ENCODE peak calls at places on chromosomes 12 and 14, in seven cellular contexts. One of them, this sample, is unnamed.

GRCh38 chr12:122094261-122094734 is 15.7 kb downstream of the MLXIP start:
- DNase-seq in A549: no peak
- DNase-seq in ovary: no peak
- DNase-seq in IMR-90: no peak
- DNase-seq in heart left ventricle: no peak
- DNase-seq in esophagus squamous epithelium: no peak
- DNase-seq in right lobe of liver: no peak
- DNase-seq in this sample: peak

GRCh38 chr12:94186461-94187237 is 38.3 kb downstream of the PLXNC1 start:
- DNase-seq in A549: no peak
- DNase-seq in ovary: peak
- DNase-seq in IMR-90: peak
- DNase-seq in heart left ventricle: peak
- DNase-seq in esophagus squamous epithelium: no peak
- DNase-seq in right lobe of liver: no peak
- DNase-seq in this sample: peak

GRCh38 chr12:9064815-9065606 is 50.7 kb downstream of the A2M start:
- DNase-seq in A549: peak
- DNase-seq in ovary: peak
- DNase-seq in IMR-90: no peak
- DNase-seq in heart left ventricle: peak
- DNase-seq in esophagus squamous epithelium: no peak
- DNase-seq in right lobe of liver: peak
- DNase-seq in this sample: peak

GRCh38 chr12:117874842-117875434 is 93.9 kb downstream of the KSR2 start:
- DNase-seq in A549: peak
- DNase-seq in ovary: peak
- DNase-seq in IMR-90: peak
- DNase-seq in heart left ventricle: peak
- DNase-seq in esophagus squamous epithelium: no peak
- DNase-seq in right lobe of liver: peak
- DNase-seq in this sample: peak

GRCh38 chr12:118307069-118307954 is 65.4 kb downstream of the TAOK3 start:
- DNase-seq in A549: peak
- DNase-seq in ovary: no peak
- DNase-seq in IMR-90: peak
- DNase-seq in heart left ventricle: no peak
- DNase-seq in esophagus squamous epithelium: no peak
- DNase-seq in right lobe of liver: no peak
- DNase-seq in this sample: no peak

GRCh38 chr12:31226639-31227038 is 99.3 kb downstream of the SINHCAF start:
- DNase-seq in A549: no peak
- DNase-seq in ovary: no peak
- DNase-seq in IMR-90: no peak
- DNase-seq in heart left ventricle: no peak
- DNase-seq in esophagus squamous epithelium: no peak
- DNase-seq in right lobe of liver: no peak
- DNase-seq in this sample: no peak

GRCh38 chr12:59736359-59736758 is 140.5 kb downstream of the SLC16A7 start:
- DNase-seq in A549: no peak
- DNase-seq in ovary: no peak
- DNase-seq in IMR-90: no peak
- DNase-seq in heart left ventricle: no peak
- DNase-seq in esophagus squamous epithelium: no peak
- DNase-seq in right lobe of liver: no peak
- DNase-seq in this sample: no peak

GRCh38 chr12:44748950-44749468 is 127.1 kb downstream of the NELL2 start:
- DNase-seq in A549: no peak
- DNase-seq in ovary: no peak
- DNase-seq in IMR-90: no peak
- DNase-seq in heart left ventricle: no peak
- DNase-seq in esophagus squamous epithelium: no peak
- DNase-seq in right lobe of liver: no peak
- DNase-seq in this sample: no peak

GRCh38 chr12:90896164-90896563 is 58.8 kb downstream of the CCER1 start:
- DNase-seq in A549: no peak
- DNase-seq in ovary: no peak
- DNase-seq in IMR-90: peak
- DNase-seq in heart left ventricle: no peak
- DNase-seq in esophagus squamous epithelium: no peak
- DNase-seq in right lobe of liver: no peak
- DNase-seq in this sample: no peak

GRCh38 chr12:54197037-54197909 is 8.5 kb upstream of the SMUG1 start:
- DNase-seq in A549: no peak
- DNase-seq in ovary: no peak
- DNase-seq in IMR-90: peak
- DNase-seq in heart left ventricle: no peak
- DNase-seq in esophagus squamous epithelium: no peak
- DNase-seq in right lobe of liver: no peak
- DNase-seq in this sample: no peak

GRCh38 chr12:14770495-14771313 is 32.6 kb downstream of the WBP11 start:
- DNase-seq in A549: peak
- DNase-seq in ovary: peak
- DNase-seq in IMR-90: peak
- DNase-seq in heart left ventricle: peak
- DNase-seq in esophagus squamous epithelium: peak
- DNase-seq in right lobe of liver: peak
- DNase-seq in this sample: peak

GRCh38 chr14:89417469-89418225 is 614 bp upstream of the FOXN3 start:
- DNase-seq in A549: peak
- DNase-seq in ovary: peak
- DNase-seq in IMR-90: peak
- DNase-seq in heart left ventricle: peak
- DNase-seq in esophagus squamous epithelium: peak
- DNase-seq in right lobe of liver: peak
- DNase-seq in this sample: peak

DNA sequence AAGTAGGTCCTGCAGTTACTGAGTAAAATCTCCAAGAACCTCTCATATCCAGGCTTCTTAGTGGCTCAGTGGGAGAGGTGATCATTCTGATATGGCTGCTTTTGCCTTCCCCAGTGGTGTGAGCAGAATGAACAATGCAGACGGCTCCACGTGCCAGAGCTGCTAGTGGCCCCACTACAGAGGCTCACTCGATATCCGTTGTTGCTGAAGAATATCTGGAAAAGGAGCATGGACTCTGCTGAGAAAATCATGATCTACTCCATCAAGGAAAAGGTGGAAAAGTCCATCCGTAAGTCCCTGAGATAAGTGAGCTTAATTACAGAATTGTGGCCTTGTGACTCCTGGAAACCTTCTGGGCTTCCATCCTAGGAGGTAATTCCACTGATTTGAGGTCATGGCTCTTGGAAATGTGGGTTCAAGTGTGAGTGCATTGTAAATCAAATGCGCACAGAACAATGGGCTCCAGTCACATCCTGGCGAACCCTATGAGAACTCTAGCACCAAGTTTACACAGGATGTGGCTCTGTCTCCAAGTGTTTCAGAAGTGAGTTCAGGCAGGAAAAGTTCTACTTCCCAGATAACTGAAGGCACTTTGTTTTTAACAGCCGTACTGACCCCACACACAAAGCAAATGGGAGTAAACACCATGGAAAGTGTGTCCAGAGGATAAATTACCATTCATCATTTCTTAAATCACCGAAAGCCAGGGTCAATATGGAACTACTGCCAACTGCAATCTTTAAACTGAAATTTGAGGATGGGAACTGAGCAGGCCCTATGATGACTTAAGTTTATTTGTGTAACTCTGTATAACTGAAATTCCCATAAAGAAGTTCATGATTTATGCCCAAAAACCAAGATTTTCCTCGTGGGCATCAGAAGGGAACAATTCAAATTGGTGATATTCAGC is 51.4 kb downstream of the PLEKHG7 start:
- DNase-seq in A549: no peak
- DNase-seq in ovary: no peak
- DNase-seq in IMR-90: peak
- DNase-seq in heart left ventricle: no peak
- DNase-seq in esophagus squamous epithelium: no peak
- DNase-seq in right lobe of liver: no peak
- DNase-seq in this sample: no peak
- H3K27ac ChIP-seq in A549: no peak
- H3K27ac ChIP-seq in ovary: no peak
- H3K27ac ChIP-seq in IMR-90: no peak
- H3K27ac ChIP-seq in heart left ventricle: peak
- H3K27ac ChIP-seq in esophagus squamous epithelium: no peak
- H3K27ac ChIP-seq in right lobe of liver: no peak
- H3K27ac ChIP-seq in this sample: no peak

DNA sequence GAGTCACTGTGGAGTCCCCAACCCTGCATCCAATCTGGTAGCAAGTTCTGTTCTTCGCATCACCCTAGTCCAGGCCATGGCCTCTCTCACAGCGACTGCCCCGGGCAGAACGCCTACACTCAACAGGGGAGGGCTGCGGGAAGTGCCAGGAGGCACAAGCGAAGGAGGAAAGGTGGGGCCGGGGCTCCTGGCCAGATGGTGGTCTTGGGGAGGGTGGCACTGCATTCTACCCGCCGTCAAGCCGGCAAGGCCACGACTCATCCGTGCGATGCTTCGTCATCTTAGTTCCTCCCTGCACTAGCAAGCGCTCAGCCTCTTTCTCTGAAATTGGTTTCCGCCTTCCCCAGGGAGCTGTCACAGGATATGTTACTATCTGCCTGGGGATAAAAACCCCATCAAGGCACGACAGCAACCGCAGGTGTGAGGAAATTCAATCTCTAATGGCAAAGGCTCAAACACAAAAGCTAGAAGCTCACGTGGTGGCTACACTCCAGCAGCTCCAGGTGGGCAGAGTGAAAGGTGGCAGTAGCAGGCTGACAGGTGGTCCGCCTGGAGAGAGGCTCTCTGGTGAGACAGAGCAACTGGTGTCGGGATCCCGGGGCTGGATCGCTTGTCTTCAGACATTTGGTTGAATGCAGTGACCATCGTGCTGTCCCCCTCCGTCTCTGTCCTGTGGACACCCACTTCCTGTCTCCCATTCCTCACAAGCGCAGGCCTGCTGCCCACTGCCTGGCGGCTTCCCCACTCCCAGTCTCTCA is 34.1 kb downstream of the ACADS start:
- DNase-seq in A549: no peak
- DNase-seq in ovary: no peak
- DNase-seq in IMR-90: no peak
- DNase-seq in heart left ventricle: no peak
- DNase-seq in esophagus squamous epithelium: no peak
- DNase-seq in right lobe of liver: no peak
- DNase-seq in this sample: no peak
- TF ChIP-seq POLR2A in A549: no peak
- TF ChIP-seq POLR2A in ovary: no peak
- TF ChIP-seq POLR2A in IMR-90: no peak
- TF ChIP-seq POLR2A in heart left ventricle: no peak
- TF ChIP-seq POLR2A in esophagus squamous epithelium: no peak
- TF ChIP-seq POLR2A in right lobe of liver: no peak
- TF ChIP-seq POLR2A in this sample: no peak

DNA sequence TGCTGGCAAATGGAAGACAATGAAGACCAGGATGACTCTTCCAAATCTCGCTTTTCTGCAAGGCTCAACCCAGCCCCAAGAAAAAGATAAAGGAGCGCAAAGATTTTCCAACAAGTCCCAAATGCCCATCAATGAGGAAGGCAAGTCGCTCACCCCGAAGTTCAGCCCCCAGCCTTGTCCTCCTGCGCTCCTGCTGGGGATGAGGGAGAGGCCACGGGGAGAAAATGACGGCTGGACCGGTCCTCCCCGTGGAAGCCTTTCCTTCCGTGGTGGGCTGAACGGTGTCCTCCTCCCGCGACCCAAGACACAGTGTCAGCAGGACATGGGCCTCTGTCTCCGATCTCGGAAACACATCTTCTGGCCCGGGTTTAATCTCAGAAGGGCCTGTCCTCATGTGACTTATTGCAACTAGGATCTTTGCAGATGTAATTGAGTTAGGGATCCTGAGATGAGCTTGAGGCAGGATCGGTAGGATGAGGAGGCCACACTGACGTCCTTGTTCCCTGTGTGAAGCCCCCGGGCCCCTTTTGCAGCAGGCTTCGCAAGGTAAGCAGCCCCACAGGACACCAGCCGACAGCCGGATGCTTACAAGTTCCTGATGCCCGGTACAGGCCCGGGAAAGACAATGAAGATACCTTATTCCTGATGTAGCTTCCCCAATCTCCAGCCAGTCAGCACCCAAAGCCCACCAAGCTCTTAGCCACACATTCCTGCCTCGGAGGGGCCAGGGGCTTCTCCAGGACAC is 64.2 kb downstream of the GALNT9 start:
- DNase-seq in A549: no peak
- DNase-seq in ovary: no peak
- DNase-seq in IMR-90: no peak
- DNase-seq in heart left ventricle: no peak
- DNase-seq in esophagus squamous epithelium: no peak
- DNase-seq in right lobe of liver: no peak
- DNase-seq in this sample: no peak
- H3K27ac ChIP-seq in A549: no peak
- H3K27ac ChIP-seq in ovary: no peak
- H3K27ac ChIP-seq in IMR-90: no peak
- H3K27ac ChIP-seq in heart left ventricle: no peak
- H3K27ac ChIP-seq in esophagus squamous epithelium: no peak
- H3K27ac ChIP-seq in right lobe of liver: no peak
- H3K27ac ChIP-seq in this sample: no peak

GRCh38 chr14:94612174-94612573 is at the start of gene SERPINA3:
- DNase-seq in A549: no peak
- DNase-seq in ovary: no peak
- DNase-seq in IMR-90: peak
- DNase-seq in heart left ventricle: no peak
- DNase-seq in esophagus squamous epithelium: no peak
- DNase-seq in right lobe of liver: peak
- DNase-seq in this sample: peak
- TF ChIP-seq POLR2A in A549: no peak
- TF ChIP-seq POLR2A in ovary: peak
- TF ChIP-seq POLR2A in IMR-90: no peak
- TF ChIP-seq POLR2A in heart left ventricle: no peak
- TF ChIP-seq POLR2A in esophagus squamous epithelium: no peak
- TF ChIP-seq POLR2A in right lobe of liver: peak
- TF ChIP-seq POLR2A in this sample: no peak

GRCh38 chr14:68771631-68772030 is 21.2 kb downstream of the ZFP36L1 start:
- DNase-seq in A549: no peak
- DNase-seq in ovary: peak
- DNase-seq in IMR-90: no peak
- DNase-seq in heart left ventricle: peak
- DNase-seq in esophagus squamous epithelium: no peak
- DNase-seq in right lobe of liver: peak
- DNase-seq in this sample: peak
- H3K27ac ChIP-seq in A549: no peak
- H3K27ac ChIP-seq in ovary: no peak
- H3K27ac ChIP-seq in IMR-90: no peak
- H3K27ac ChIP-seq in heart left ventricle: peak
- H3K27ac ChIP-seq in esophagus squamous epithelium: peak
- H3K27ac ChIP-seq in right lobe of liver: peak
- H3K27ac ChIP-seq in this sample: peak

GRCh38 chr14:73747386-73748211 is 33.4 kb upstream of the PNMA1 start:
- DNase-seq in A549: no peak
- DNase-seq in ovary: no peak
- DNase-seq in IMR-90: no peak
- DNase-seq in heart left ventricle: no peak
- DNase-seq in esophagus squamous epithelium: no peak
- DNase-seq in right lobe of liver: no peak
- DNase-seq in this sample: no peak
- TF ChIP-seq POLR2A in A549: no peak
- TF ChIP-seq POLR2A in ovary: no peak
- TF ChIP-seq POLR2A in IMR-90: no peak
- TF ChIP-seq POLR2A in heart left ventricle: no peak
- TF ChIP-seq POLR2A in esophagus squamous epithelium: no peak
- TF ChIP-seq POLR2A in right lobe of liver: no peak
- TF ChIP-seq POLR2A in this sample: no peak